ENCODE peak calls at places on chromosomes 5 and 9, in six cellular contexts. Q is IMR-90, F is mesenchymal stem cell, G is H1, U is neuronal stem cell, Y is H9. D is an unnamed sample.

GRCh38 chr5:81505672-81506071 is 111.7 kb upstream of the ACOT12 start:
- DNase-seq in Q (no peak), F (no peak), G (no peak), U (no peak), Y (no peak), D (no peak)

GRCh38 chr5:126868338-126868737 is 91.4 kb downstream of the LMNB1 start:
- DNase-seq in Q (no peak), F (no peak), G (peak; percentile 43), U (no peak), Y (no peak), D (no peak)

GRCh38 chr5:61784337-61784736 is 452.3 kb downstream of the ZSWIM6 start:
- DNase-seq in Q (no peak), F (no peak), G (no peak), U (no peak), Y (no peak), D (no peak)

GRCh38 chr5:32964246-32964645 is 253.1 kb downstream of the NPR3 start:
- DNase-seq in Q (peak; percentile 59), F (no peak), G (no peak), U (no peak), Y (no peak), D (peak; percentile 62)

GRCh38 chr5:119271758-119272730 is 83.8 kb upstream of the TNFAIP8 start:
- DNase-seq in Q (no peak), F (no peak), G (no peak), U (no peak), Y (no peak), D (peak; percentile 96)

GRCh38 chr9:136835932-136836901 is 6.1 kb upstream of the AJM1 start:
- DNase-seq in Q (no peak), F (no peak), G (no peak), U (no peak), Y (no peak), D (no peak)

GRCh38 chr9:99173570-99174504 is 47.9 kb downstream of the ALG2 start:
- DNase-seq in Q (no peak), F (no peak), G (no peak), U (no peak), Y (no peak), D (no peak)

GRCh38 chr9:32677931-32678330 is 42.5 kb upstream of the TAF1L start:
- DNase-seq in Q (no peak), F (no peak), G (no peak), U (no peak), Y (no peak), D (no peak)

GRCh38 chr5:10705736-10706135 is 55.3 kb downstream of the DAP start:
- DNase-seq in Q (peak; percentile 33), F (no peak), G (no peak), U (no peak), Y (no peak), D (peak; percentile 93)

GRCh38 chr9:92992549-92992948 is 45.2 kb downstream of the FGD3 start:
- DNase-seq in Q (no peak), F (no peak), G (no peak), U (no peak), Y (peak; percentile 60), D (no peak)

GRCh38 chr5:28499764-28500290 is 1461.4 kb upstream of the CDH9 start:
- DNase-seq in Q (no peak), F (no peak), G (no peak), U (no peak), Y (no peak), D (peak; percentile 19)

GRCh38 chr5:177357459-177358332 is at the start of gene RGS14:
- DNase-seq in Q (peak; percentile 47), F (peak; percentile 73), G (no peak), U (no peak), Y (no peak), D (no peak)

GRCh38 chr5:133977858-133978257 is 9.4 kb upstream of the C5orf15 start:
- DNase-seq in Q (peak; percentile 85), F (peak; percentile 84), G (no peak), U (no peak), Y (no peak), D (no peak)

GRCh38 chr5:177553671-177554429 is 513 bp downstream of the FAM193B start:
- DNase-seq in Q (no peak), F (peak; percentile 30), G (peak; percentile 63), U (no peak), Y (peak; percentile 41), D (peak; percentile 43)

GRCh38 chr9:93086445-93087224 is 9.4 kb upstream of the CARD19 start:
- DNase-seq in Q (no peak), F (no peak), G (no peak), U (no peak), Y (no peak), D (no peak)

GRCh38 chr5:97496037-97496436 is 313.0 kb upstream of the RIOK2 start:
- DNase-seq in Q (no peak), F (no peak), G (no peak), U (no peak), Y (no peak), D (no peak)

GRCh38 chr5:97499605-97500004 is 316.6 kb upstream of the RIOK2 start:
- DNase-seq in Q (no peak), F (no peak), G (no peak), U (no peak), Y (no peak), D (peak; percentile 6)

GRCh38 chr5:97501286-97501964 is 318.4 kb upstream of the RIOK2 start:
- DNase-seq in Q (peak; percentile 4), F (no peak), G (no peak), U (no peak), Y (no peak), D (no peak)

GRCh38 chr5:97501965-97502305 is 318.9 kb upstream of the RIOK2 start:
- DNase-seq in Q (peak; percentile 16), F (no peak), G (no peak), U (no peak), Y (no peak), D (no peak)

DNA sequence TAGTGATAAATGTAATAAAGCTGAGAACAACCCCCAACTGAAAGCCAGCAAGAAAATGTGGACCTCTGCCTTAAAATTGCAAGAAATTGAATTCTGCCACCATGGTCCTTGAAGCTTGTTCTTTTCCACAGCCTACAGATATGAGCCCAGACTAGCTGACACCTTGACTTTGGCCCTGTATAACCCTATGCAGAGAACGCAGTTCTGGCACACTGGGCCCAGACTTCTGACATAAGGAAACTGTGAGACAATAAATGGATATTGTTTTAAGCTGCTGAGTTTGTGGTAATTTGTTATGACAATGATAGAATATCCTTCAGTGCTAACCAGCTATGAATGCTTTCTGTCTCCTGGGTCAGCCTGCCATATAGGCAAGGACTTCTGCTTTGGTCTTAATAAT is 315.6 kb upstream of the RIOK2 start:
- DNase-seq in Q (no peak), F (no peak), G (no peak), U (no peak), Y (no peak), D (no peak)
- H2BK120ac ChIP-seq in Q (no peak overlapping the region), F (no peak overlapping the region), G (no peak overlapping the region), U (no peak overlapping the region), Y (no peak overlapping the region), D (no peak overlapping the region)

DNA sequence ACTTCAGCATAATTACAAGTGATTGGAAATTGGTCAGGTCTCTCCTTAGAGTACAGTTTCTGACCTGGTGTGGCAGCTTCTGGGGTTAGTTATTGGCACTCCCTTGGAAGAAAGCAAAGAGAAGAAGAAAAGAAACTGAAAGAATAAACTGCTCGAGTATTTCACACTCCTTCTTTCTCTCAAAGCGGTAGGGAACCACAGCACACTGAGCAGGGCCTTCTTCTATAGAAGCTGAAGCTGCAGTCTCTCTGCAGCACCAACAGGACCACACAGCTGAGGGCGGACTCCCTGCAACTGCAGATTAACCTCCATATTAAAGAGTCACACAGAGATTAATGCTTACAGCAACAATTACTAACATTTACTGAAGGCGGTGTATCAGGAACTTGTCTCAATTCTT is 152.0 kb downstream of the TRPM6 start:
- DNase-seq in Q (no peak), F (no peak), G (no peak), U (no peak), Y (no peak), D (no peak)
- H3K4me1 ChIP-seq in Q (no peaks in the 10 kb centered on the region), F (no peaks in the 10 kb centered on the region), G (no peaks in the 10 kb centered on the region), U (peaks cover 4% of the 10 kb centered on the region), Y (no peaks in the 10 kb centered on the region), D (no peaks in the 10 kb centered on the region)

GRCh38 chr5:95646569-95647330 is at the start of gene RFESD:
- DNase-seq in Q (peak; percentile 93), F (peak; percentile 96), G (peak; percentile 97), U (peak; percentile 86), Y (peak; percentile 99), D (peak; percentile 99)
- H2BK120ac ChIP-seq in Q (peak within 1 kb of the TSS; percentile 70), F (peak within 1 kb of the TSS; percentile 27), G (no peak within 1 kb of the TSS), U (no peak within 1 kb of the TSS), Y (no peak within 1 kb of the TSS), D (peak within 1 kb of the TSS; percentile 50)

GRCh38 chr5:92552206-92553160 is 1028.5 kb downstream of the NR2F1-AS1 start:
- DNase-seq in Q (peak; percentile 99), F (peak; percentile 99), G (no peak), U (no peak), Y (no peak), D (peak; percentile 3)
- H3K4me1 ChIP-seq in Q (no peaks in the 10 kb centered on the region), F (no peaks in the 10 kb centered on the region), G (no peaks in the 10 kb centered on the region), U (no peaks in the 10 kb centered on the region), Y (no peaks in the 10 kb centered on the region), D (no peaks in the 10 kb centered on the region)

GRCh38 chr9:101371813-101372212 is 13.0 kb downstream of the BAAT start:
- DNase-seq in Q (no peak), F (no peak), G (no peak), U (no peak), Y (no peak), D (no peak)
- H2BK120ac ChIP-seq in Q (no peak overlapping the region), F (no peak overlapping the region), G (no peak overlapping the region), U (no peak overlapping the region), Y (no peak overlapping the region), D (no peak overlapping the region)

GRCh38 chr9:36316049-36316448 is 57.8 kb upstream of the GNE start:
- DNase-seq in Q (no peak), F (no peak), G (no peak), U (no peak), Y (no peak), D (no peak)
- H3K4me1 ChIP-seq in Q (no peaks in the 10 kb centered on the region), F (peaks cover 27% of the 10 kb centered on the region), G (peaks cover 4% of the 10 kb centered on the region), U (peaks cover 9% of the 10 kb centered on the region), Y (no peaks in the 10 kb centered on the region), D (peaks cover 5% of the 10 kb centered on the region)